ENCODE peak calls at places on chromosomes 2 and 18, in nine cellular contexts. One of them, this sample, is unnamed.
A peak's percentile ranks its signal among the peaks of the same experiment; 100 is the strongest.

GRCh38 chr2:68569604-68570003 is 73.8 kb upstream of the PROKR1 start:
- DNase-seq in CD4-positive, alpha-beta T cell: no peak
- DNase-seq in psoas muscle: no peak
- DNase-seq in body of pancreas: no peak
- DNase-seq in MM.1S: no peak
- DNase-seq in neural progenitor cell: no peak
- DNase-seq in coronary artery: no peak
- DNase-seq in stomach: no peak
- DNase-seq in cardiac muscle cell: peak; percentile 47
- DNase-seq in this sample: no peak

GRCh38 chr2:181354626-181355025 is 102.6 kb upstream of the ITGA4 start:
- DNase-seq in neural progenitor cell: no peak
- DNase-seq in MM.1S: no peak
- DNase-seq in stomach: no peak
- DNase-seq in CD4-positive, alpha-beta T cell: no peak
- DNase-seq in psoas muscle: no peak
- DNase-seq in body of pancreas: no peak
- DNase-seq in coronary artery: no peak
- DNase-seq in cardiac muscle cell: peak; percentile 89
- DNase-seq in this sample: no peak

GRCh38 chr2:100247256-100248043 is 74.9 kb downstream of the LONRF2 start:
- DNase-seq in coronary artery: peak; percentile 60
- DNase-seq in stomach: no peak
- DNase-seq in neural progenitor cell: no peak
- DNase-seq in CD4-positive, alpha-beta T cell: no peak
- DNase-seq in body of pancreas: no peak
- DNase-seq in psoas muscle: no peak
- DNase-seq in cardiac muscle cell: no peak
- DNase-seq in MM.1S: peak; percentile 66
- DNase-seq in this sample: no peak

GRCh38 chr2:46805401-46805951 is 110.1 kb downstream of the MCFD2 start:
- DNase-seq in coronary artery: no peak
- DNase-seq in neural progenitor cell: no peak
- DNase-seq in cardiac muscle cell: no peak
- DNase-seq in MM.1S: no peak
- DNase-seq in CD4-positive, alpha-beta T cell: no peak
- DNase-seq in stomach: no peak
- DNase-seq in psoas muscle: no peak
- DNase-seq in body of pancreas: no peak
- DNase-seq in this sample: no peak

GRCh38 chr2:143891879-143892308 is 628.0 kb downstream of the ZEB2 start:
- DNase-seq in coronary artery: no peak
- DNase-seq in psoas muscle: no peak
- DNase-seq in neural progenitor cell: peak; percentile 90
- DNase-seq in stomach: no peak
- DNase-seq in cardiac muscle cell: no peak
- DNase-seq in MM.1S: no peak
- DNase-seq in CD4-positive, alpha-beta T cell: no peak
- DNase-seq in body of pancreas: no peak
- DNase-seq in this sample: no peak

GRCh38 chr2:172667926-172668325 is 67.7 kb upstream of the RAPGEF4 start:
- DNase-seq in CD4-positive, alpha-beta T cell: no peak
- DNase-seq in coronary artery: no peak
- DNase-seq in body of pancreas: no peak
- DNase-seq in stomach: no peak
- DNase-seq in cardiac muscle cell: no peak
- DNase-seq in psoas muscle: no peak
- DNase-seq in neural progenitor cell: no peak
- DNase-seq in MM.1S: no peak
- DNase-seq in this sample: no peak

GRCh38 chr2:168538534-168538933 is 82.5 kb downstream of the CERS6 start:
- DNase-seq in MM.1S: no peak
- DNase-seq in neural progenitor cell: no peak
- DNase-seq in psoas muscle: no peak
- DNase-seq in coronary artery: no peak
- DNase-seq in cardiac muscle cell: no peak
- DNase-seq in body of pancreas: no peak
- DNase-seq in CD4-positive, alpha-beta T cell: no peak
- DNase-seq in stomach: no peak
- DNase-seq in this sample: no peak

GRCh38 chr2:216936954-216937357 is 77.1 kb upstream of the TNP1 start:
- DNase-seq in MM.1S: no peak
- DNase-seq in psoas muscle: peak; percentile 48
- DNase-seq in body of pancreas: no peak
- DNase-seq in CD4-positive, alpha-beta T cell: no peak
- DNase-seq in cardiac muscle cell: no peak
- DNase-seq in neural progenitor cell: no peak
- DNase-seq in coronary artery: no peak
- DNase-seq in stomach: no peak
- DNase-seq in this sample: no peak

GRCh38 chr2:215951558-215951957 is 61.8 kb downstream of the MREG start:
- DNase-seq in body of pancreas: no peak
- DNase-seq in coronary artery: no peak
- DNase-seq in stomach: no peak
- DNase-seq in cardiac muscle cell: no peak
- DNase-seq in MM.1S: no peak
- DNase-seq in psoas muscle: no peak
- DNase-seq in CD4-positive, alpha-beta T cell: no peak
- DNase-seq in neural progenitor cell: no peak
- DNase-seq in this sample: no peak

GRCh38 chr2:134927195-134927594 is 8.6 kb downstream of the CCNT2 start:
- DNase-seq in CD4-positive, alpha-beta T cell: no peak
- DNase-seq in MM.1S: no peak
- DNase-seq in body of pancreas: no peak
- DNase-seq in stomach: no peak
- DNase-seq in coronary artery: no peak
- DNase-seq in neural progenitor cell: no peak
- DNase-seq in psoas muscle: no peak
- DNase-seq in cardiac muscle cell: peak; percentile 22
- DNase-seq in this sample: no peak

GRCh38 chr2:236847538-236848263 is 238.0 kb upstream of the COPS8 start:
- DNase-seq in stomach: no peak
- DNase-seq in MM.1S: no peak
- DNase-seq in CD4-positive, alpha-beta T cell: no peak
- DNase-seq in body of pancreas: no peak
- DNase-seq in coronary artery: no peak
- DNase-seq in cardiac muscle cell: no peak
- DNase-seq in neural progenitor cell: peak; percentile 65
- DNase-seq in psoas muscle: no peak
- DNase-seq in this sample: no peak

GRCh38 chr18:47254341-47254939 is 3.0 kb upstream of the SKOR2 start:
- DNase-seq in neural progenitor cell: peak; percentile 94
- DNase-seq in stomach: no peak
- DNase-seq in body of pancreas: no peak
- DNase-seq in cardiac muscle cell: peak; percentile 64
- DNase-seq in MM.1S: no peak
- DNase-seq in psoas muscle: no peak
- DNase-seq in CD4-positive, alpha-beta T cell: no peak
- DNase-seq in coronary artery: no peak
- DNase-seq in this sample: no peak

GRCh38 chr18:12159446-12159845 is 65.8 kb downstream of the ANKRD62 start:
- DNase-seq in body of pancreas: no peak
- DNase-seq in coronary artery: no peak
- DNase-seq in cardiac muscle cell: peak; percentile 16
- DNase-seq in neural progenitor cell: no peak
- DNase-seq in psoas muscle: no peak
- DNase-seq in stomach: no peak
- DNase-seq in CD4-positive, alpha-beta T cell: no peak
- DNase-seq in MM.1S: no peak
- DNase-seq in this sample: no peak

GRCh38 chr2:723761-724160 is 46.6 kb upstream of the TMEM18 start:
- DNase-seq in coronary artery: no peak
- DNase-seq in psoas muscle: no peak
- DNase-seq in neural progenitor cell: no peak
- DNase-seq in MM.1S: no peak
- DNase-seq in cardiac muscle cell: no peak
- DNase-seq in CD4-positive, alpha-beta T cell: no peak
- DNase-seq in stomach: no peak
- DNase-seq in body of pancreas: no peak
- DNase-seq in this sample: no peak

GRCh38 chr2:53498210-53498609 is 269.4 kb upstream of the CHAC2 start:
- DNase-seq in cardiac muscle cell: peak; percentile 20
- DNase-seq in CD4-positive, alpha-beta T cell: no peak
- DNase-seq in psoas muscle: no peak
- DNase-seq in coronary artery: no peak
- DNase-seq in MM.1S: no peak
- DNase-seq in body of pancreas: peak; percentile 43
- DNase-seq in neural progenitor cell: no peak
- DNase-seq in stomach: no peak
- DNase-seq in this sample: no peak

GRCh38 chr2:128064353-128064752 is 26.6 kb upstream of the UGGT1 start:
- DNase-seq in stomach: no peak
- DNase-seq in cardiac muscle cell: no peak
- DNase-seq in neural progenitor cell: no peak
- DNase-seq in body of pancreas: no peak
- DNase-seq in CD4-positive, alpha-beta T cell: no peak
- DNase-seq in psoas muscle: no peak
- DNase-seq in MM.1S: no peak
- DNase-seq in coronary artery: no peak
- DNase-seq in this sample: no peak

GRCh38 chr18:45839415-45840395 is 14.2 kb downstream of the SIGLEC15 start:
- DNase-seq in neural progenitor cell: peak; percentile 50
- DNase-seq in CD4-positive, alpha-beta T cell: no peak
- DNase-seq in MM.1S: no peak
- DNase-seq in coronary artery: peak; percentile 71
- DNase-seq in psoas muscle: no peak
- DNase-seq in stomach: peak; percentile 67
- DNase-seq in cardiac muscle cell: peak; percentile 85
- DNase-seq in body of pancreas: peak; percentile 43
- DNase-seq in this sample: no peak

DNA sequence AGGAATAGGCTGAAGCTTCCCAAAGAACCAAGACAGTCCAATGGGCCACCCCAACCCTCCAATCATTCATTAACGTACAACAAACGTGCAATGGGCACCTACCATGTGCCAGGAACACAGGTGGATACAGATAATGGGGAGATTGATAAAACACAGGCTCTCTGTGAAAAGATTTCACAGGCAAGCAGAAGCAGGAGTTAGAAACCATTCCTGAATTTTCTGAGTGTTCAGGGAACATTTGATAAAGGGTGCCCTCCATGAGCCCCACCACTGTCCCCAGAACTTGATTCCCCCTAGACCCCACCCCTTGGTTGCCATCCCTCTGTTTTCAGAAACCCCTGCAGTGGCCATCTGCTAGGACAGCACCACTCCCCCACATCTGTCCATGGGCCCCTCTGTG is 1.5 kb downstream of the CD207 start:
- DNase-seq in body of pancreas: no peak
- DNase-seq in psoas muscle: no peak
- DNase-seq in neural progenitor cell: no peak
- DNase-seq in cardiac muscle cell: no peak
- DNase-seq in MM.1S: no peak
- DNase-seq in coronary artery: no peak
- DNase-seq in stomach: no peak
- DNase-seq in CD4-positive, alpha-beta T cell: no peak
- DNase-seq in this sample: no peak
- TF ChIP-seq CTCF in body of pancreas: no peak
- TF ChIP-seq CTCF in psoas muscle: no peak
- TF ChIP-seq CTCF in neural progenitor cell: no peak
- TF ChIP-seq CTCF in cardiac muscle cell: no peak
- TF ChIP-seq CTCF in MM.1S: no peak
- TF ChIP-seq CTCF in coronary artery: no peak
- TF ChIP-seq CTCF in stomach: no peak
- TF ChIP-seq CTCF in CD4-positive, alpha-beta T cell: no peak
- TF ChIP-seq CTCF in this sample: no peak

GRCh38 chr2:55048925-55049793 is 1.1 kb downstream of the RTN4 start:
- DNase-seq in CD4-positive, alpha-beta T cell: peak; percentile 42
- DNase-seq in stomach: peak; percentile 86
- DNase-seq in coronary artery: peak; percentile 94
- DNase-seq in neural progenitor cell: peak; percentile 91
- DNase-seq in psoas muscle: peak; percentile 92
- DNase-seq in cardiac muscle cell: peak; percentile 88
- DNase-seq in body of pancreas: peak; percentile 88
- DNase-seq in MM.1S: peak; percentile 74
- DNase-seq in this sample: peak; percentile 74
- TF ChIP-seq CTCF in CD4-positive, alpha-beta T cell: peak; percentile 15
- TF ChIP-seq CTCF in stomach: peak; percentile 74
- TF ChIP-seq CTCF in coronary artery: peak; percentile 63
- TF ChIP-seq CTCF in neural progenitor cell: peak; percentile 55
- TF ChIP-seq CTCF in psoas muscle: peak; percentile 53
- TF ChIP-seq CTCF in cardiac muscle cell: peak; percentile 75
- TF ChIP-seq CTCF in body of pancreas: peak; percentile 86
- TF ChIP-seq CTCF in MM.1S: peak; percentile 54
- TF ChIP-seq CTCF in this sample: no peak

DNA sequence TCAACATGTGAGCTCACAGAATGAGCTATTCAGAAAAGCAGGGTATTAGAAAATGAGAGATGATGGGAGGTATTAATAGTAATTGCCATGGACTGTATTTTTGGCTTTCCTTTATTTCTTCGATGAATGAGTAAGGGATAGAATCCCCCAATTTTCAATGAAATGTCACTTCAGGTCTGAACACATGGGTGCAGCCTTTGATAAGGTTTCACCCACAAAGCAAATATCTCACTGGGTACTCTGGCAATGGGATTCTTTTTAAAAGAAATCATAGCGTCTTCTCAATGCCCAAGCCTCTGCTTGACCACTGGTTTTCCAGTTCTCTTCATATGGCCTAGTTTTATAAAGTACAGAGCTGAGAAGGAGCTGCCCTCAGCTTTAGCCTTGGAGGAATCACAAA is 610.5 kb upstream of the FANCL start:
- DNase-seq in cardiac muscle cell: no peak
- DNase-seq in CD4-positive, alpha-beta T cell: no peak
- DNase-seq in psoas muscle: no peak
- DNase-seq in MM.1S: no peak
- DNase-seq in neural progenitor cell: no peak
- DNase-seq in coronary artery: no peak
- DNase-seq in stomach: no peak
- DNase-seq in body of pancreas: no peak
- DNase-seq in this sample: no peak
- TF ChIP-seq CTCF in cardiac muscle cell: no peak
- TF ChIP-seq CTCF in CD4-positive, alpha-beta T cell: no peak
- TF ChIP-seq CTCF in psoas muscle: no peak
- TF ChIP-seq CTCF in MM.1S: no peak
- TF ChIP-seq CTCF in neural progenitor cell: no peak
- TF ChIP-seq CTCF in coronary artery: no peak
- TF ChIP-seq CTCF in stomach: no peak
- TF ChIP-seq CTCF in body of pancreas: no peak
- TF ChIP-seq CTCF in this sample: no peak

GRCh38 chr2:21369787-21370186 is 246.0 kb downstream of the TDRD15 start:
- DNase-seq in stomach: no peak
- DNase-seq in psoas muscle: no peak
- DNase-seq in CD4-positive, alpha-beta T cell: no peak
- DNase-seq in MM.1S: no peak
- DNase-seq in cardiac muscle cell: no peak
- DNase-seq in body of pancreas: no peak
- DNase-seq in coronary artery: no peak
- DNase-seq in neural progenitor cell: no peak
- DNase-seq in this sample: no peak

GRCh38 chr2:21367421-21367820 is 243.7 kb downstream of the TDRD15 start:
- DNase-seq in cardiac muscle cell: no peak
- DNase-seq in coronary artery: no peak
- DNase-seq in neural progenitor cell: no peak
- DNase-seq in stomach: no peak
- DNase-seq in psoas muscle: no peak
- DNase-seq in MM.1S: no peak
- DNase-seq in CD4-positive, alpha-beta T cell: no peak
- DNase-seq in body of pancreas: no peak
- DNase-seq in this sample: no peak

GRCh38 chr2:21371499-21372003 is 247.8 kb downstream of the TDRD15 start:
- DNase-seq in body of pancreas: no peak
- DNase-seq in MM.1S: no peak
- DNase-seq in stomach: no peak
- DNase-seq in CD4-positive, alpha-beta T cell: no peak
- DNase-seq in neural progenitor cell: no peak
- DNase-seq in cardiac muscle cell: no peak
- DNase-seq in coronary artery: no peak
- DNase-seq in psoas muscle: no peak
- DNase-seq in this sample: no peak

GRCh38 chr2:21372654-21373053 is 248.9 kb downstream of the TDRD15 start:
- DNase-seq in cardiac muscle cell: no peak
- DNase-seq in body of pancreas: no peak
- DNase-seq in stomach: no peak
- DNase-seq in coronary artery: no peak
- DNase-seq in MM.1S: no peak
- DNase-seq in psoas muscle: no peak
- DNase-seq in neural progenitor cell: peak; percentile 41
- DNase-seq in CD4-positive, alpha-beta T cell: no peak
- DNase-seq in this sample: no peak
- TF ChIP-seq CTCF in cardiac muscle cell: no peak
- TF ChIP-seq CTCF in body of pancreas: no peak
- TF ChIP-seq CTCF in stomach: peak; percentile 5
- TF ChIP-seq CTCF in coronary artery: no peak
- TF ChIP-seq CTCF in MM.1S: peak; percentile 28
- TF ChIP-seq CTCF in psoas muscle: peak; percentile 4
- TF ChIP-seq CTCF in neural progenitor cell: peak; percentile 54
- TF ChIP-seq CTCF in CD4-positive, alpha-beta T cell: no peak
- TF ChIP-seq CTCF in this sample: no peak